ENCODE peak calls at places on chromosomes 11 and 22, in ten cellular contexts. One of them, this sample, is unnamed.

GRCh38 chr22:37371491-37371890 is 55.8 kb downstream of the ELFN2 start:
- DNase-seq in activated T-helper 9 cell treated with anti-CD3 and anti-CD28 coated beads, Interleukin-2, amount 50 U/mL, for 16 hours: no peak
- DNase-seq in stimulated activated CD4-positive, alpha-beta T cell treated with anti-CD3 and anti-CD28 coated beads, Interleukin-15, amount 100 ng/mL, for 24 hours: no peak
- DNase-seq in amygdala: no peak
- DNase-seq in stimulated activated CD8-positive, alpha-beta memory T cell treated with anti-CD3 and anti-CD28 coated beads, Interleukin-15, amount 100 ng/mL, for 24 hours: no peak
- DNase-seq in Calu3: no peak
- DNase-seq in NCI-H526 treated with DMSO at 0.1 percent for 48 hours: peak
- DNase-seq in fibroblast of mammary gland: no peak
- DNase-seq in iris pigment epithelial cell: no peak
- DNase-seq in NAMALWA: no peak
- DNase-seq in this sample: no peak

GRCh38 chr11:7307836-7308235 is 56.1 kb downstream of the SYT9 start:
- DNase-seq in stimulated activated CD4-positive, alpha-beta T cell treated with anti-CD3 and anti-CD28 coated beads, Interleukin-15, amount 100 ng/mL, for 24 hours: no peak
- DNase-seq in iris pigment epithelial cell: no peak
- DNase-seq in activated T-helper 9 cell treated with anti-CD3 and anti-CD28 coated beads, Interleukin-2, amount 50 U/mL, for 16 hours: no peak
- DNase-seq in NAMALWA: no peak
- DNase-seq in Calu3: no peak
- DNase-seq in fibroblast of mammary gland: no peak
- DNase-seq in NCI-H526 treated with DMSO at 0.1 percent for 48 hours: no peak
- DNase-seq in amygdala: no peak
- DNase-seq in stimulated activated CD8-positive, alpha-beta memory T cell treated with anti-CD3 and anti-CD28 coated beads, Interleukin-15, amount 100 ng/mL, for 24 hours: no peak
- DNase-seq in this sample: no peak

GRCh38 chr11:64037027-64037633 is 1.4 kb downstream of the FLRT1 start:
- DNase-seq in iris pigment epithelial cell: no peak
- DNase-seq in amygdala: no peak
- DNase-seq in NCI-H526 treated with DMSO at 0.1 percent for 48 hours: no peak
- DNase-seq in stimulated activated CD8-positive, alpha-beta memory T cell treated with anti-CD3 and anti-CD28 coated beads, Interleukin-15, amount 100 ng/mL, for 24 hours: no peak
- DNase-seq in Calu3: no peak
- DNase-seq in stimulated activated CD4-positive, alpha-beta T cell treated with anti-CD3 and anti-CD28 coated beads, Interleukin-15, amount 100 ng/mL, for 24 hours: peak
- DNase-seq in NAMALWA: no peak
- DNase-seq in fibroblast of mammary gland: no peak
- DNase-seq in activated T-helper 9 cell treated with anti-CD3 and anti-CD28 coated beads, Interleukin-2, amount 50 U/mL, for 16 hours: no peak
- DNase-seq in this sample: no peak

GRCh38 chr22:35219012-35219411 is 38.3 kb upstream of the HMGXB4 start:
- DNase-seq in stimulated activated CD8-positive, alpha-beta memory T cell treated with anti-CD3 and anti-CD28 coated beads, Interleukin-15, amount 100 ng/mL, for 24 hours: no peak
- DNase-seq in NAMALWA: no peak
- DNase-seq in amygdala: no peak
- DNase-seq in NCI-H526 treated with DMSO at 0.1 percent for 48 hours: no peak
- DNase-seq in stimulated activated CD4-positive, alpha-beta T cell treated with anti-CD3 and anti-CD28 coated beads, Interleukin-15, amount 100 ng/mL, for 24 hours: no peak
- DNase-seq in fibroblast of mammary gland: peak
- DNase-seq in activated T-helper 9 cell treated with anti-CD3 and anti-CD28 coated beads, Interleukin-2, amount 50 U/mL, for 16 hours: no peak
- DNase-seq in Calu3: no peak
- DNase-seq in iris pigment epithelial cell: peak
- DNase-seq in this sample: no peak

GRCh38 chr11:59783632-59784090 is 26.9 kb downstream of the MRPL16 start:
- DNase-seq in fibroblast of mammary gland: no peak
- DNase-seq in Calu3: no peak
- DNase-seq in amygdala: no peak
- DNase-seq in iris pigment epithelial cell: no peak
- DNase-seq in NCI-H526 treated with DMSO at 0.1 percent for 48 hours: no peak
- DNase-seq in activated T-helper 9 cell treated with anti-CD3 and anti-CD28 coated beads, Interleukin-2, amount 50 U/mL, for 16 hours: no peak
- DNase-seq in NAMALWA: no peak
- DNase-seq in stimulated activated CD8-positive, alpha-beta memory T cell treated with anti-CD3 and anti-CD28 coated beads, Interleukin-15, amount 100 ng/mL, for 24 hours: no peak
- DNase-seq in stimulated activated CD4-positive, alpha-beta T cell treated with anti-CD3 and anti-CD28 coated beads, Interleukin-15, amount 100 ng/mL, for 24 hours: no peak
- DNase-seq in this sample: no peak

GRCh38 chr11:83272627-83273026 is 13.5 kb downstream of the CCDC90B start:
- DNase-seq in iris pigment epithelial cell: peak
- DNase-seq in NCI-H526 treated with DMSO at 0.1 percent for 48 hours: no peak
- DNase-seq in stimulated activated CD4-positive, alpha-beta T cell treated with anti-CD3 and anti-CD28 coated beads, Interleukin-15, amount 100 ng/mL, for 24 hours: no peak
- DNase-seq in fibroblast of mammary gland: peak
- DNase-seq in amygdala: no peak
- DNase-seq in Calu3: no peak
- DNase-seq in activated T-helper 9 cell treated with anti-CD3 and anti-CD28 coated beads, Interleukin-2, amount 50 U/mL, for 16 hours: no peak
- DNase-seq in stimulated activated CD8-positive, alpha-beta memory T cell treated with anti-CD3 and anti-CD28 coated beads, Interleukin-15, amount 100 ng/mL, for 24 hours: no peak
- DNase-seq in NAMALWA: no peak
- DNase-seq in this sample: no peak

GRCh38 chr11:83284501-83285051 is 1.6 kb downstream of the CCDC90B start:
- DNase-seq in fibroblast of mammary gland: no peak
- DNase-seq in Calu3: no peak
- DNase-seq in NCI-H526 treated with DMSO at 0.1 percent for 48 hours: peak
- DNase-seq in NAMALWA: peak
- DNase-seq in stimulated activated CD4-positive, alpha-beta T cell treated with anti-CD3 and anti-CD28 coated beads, Interleukin-15, amount 100 ng/mL, for 24 hours: no peak
- DNase-seq in iris pigment epithelial cell: no peak
- DNase-seq in activated T-helper 9 cell treated with anti-CD3 and anti-CD28 coated beads, Interleukin-2, amount 50 U/mL, for 16 hours: no peak
- DNase-seq in stimulated activated CD8-positive, alpha-beta memory T cell treated with anti-CD3 and anti-CD28 coated beads, Interleukin-15, amount 100 ng/mL, for 24 hours: no peak
- DNase-seq in amygdala: no peak
- DNase-seq in this sample: no peak

GRCh38 chr11:120172054-120172881 is 34.4 kb upstream of the TRIM29 start:
- DNase-seq in NCI-H526 treated with DMSO at 0.1 percent for 48 hours: peak
- DNase-seq in fibroblast of mammary gland: peak
- DNase-seq in Calu3: peak
- DNase-seq in iris pigment epithelial cell: peak
- DNase-seq in stimulated activated CD8-positive, alpha-beta memory T cell treated with anti-CD3 and anti-CD28 coated beads, Interleukin-15, amount 100 ng/mL, for 24 hours: no peak
- DNase-seq in stimulated activated CD4-positive, alpha-beta T cell treated with anti-CD3 and anti-CD28 coated beads, Interleukin-15, amount 100 ng/mL, for 24 hours: peak
- DNase-seq in amygdala: no peak
- DNase-seq in NAMALWA: peak
- DNase-seq in activated T-helper 9 cell treated with anti-CD3 and anti-CD28 coated beads, Interleukin-2, amount 50 U/mL, for 16 hours: no peak
- DNase-seq in this sample: peak

This sample was measured in C1 segment of cervical spinal cord.